ENCODE peak calls at places on chromosome 1, in ten cellular contexts. J is G401; A is MM.1S; L is choroid plexus epithelial cell; Z is ureter; C is T-helper 2 cell; O is GM13977; X is activated CD4-positive, alpha-beta T cell treated with anti-CD3 and anti-CD28 coated beads for 48 hours; T is anterior cingulate cortex; R is activated T-cell treated with anti-CD3 and anti-CD28 coated beads, Interleukin-2, amount 50 U/mL, for 48 hours. H is an unnamed sample.

GRCh38 chr1:110245876-110246620 is 35.9 kb downstream of the KCNC4 start:
- DNase-seq in A (no peak), J (no peak), R (no peak), T (no peak), L (no peak), X (no peak), O (no peak), Z (no peak), C (no peak), H (no peak)

GRCh38 chr1:16153110-16153998 is 2.5 kb downstream of the EPHA2 start:
- DNase-seq in X (no peak), T (no peak), O (no peak), C (no peak), Z (peak; percentile 42), J (no peak), A (no peak), L (no peak), R (no peak), H (no peak)

GRCh38 chr1:231176421-231176820 is 14.6 kb downstream of the TRIM67 start:
- DNase-seq in O (no peak), T (no peak), J (no peak), A (no peak), R (no peak), C (no peak), L (no peak), X (no peak), Z (no peak), H (no peak)

GRCh38 chr1:199282910-199283309 is 644.1 kb downstream of the PTPRC start:
- DNase-seq in L (peak; percentile 49), A (no peak), T (no peak), Z (no peak), R (no peak), J (no peak), X (no peak), O (no peak), C (no peak), H (no peak)

GRCh38 chr1:88529581-88529980 is 154.5 kb upstream of the PKN2 start:
- DNase-seq in T (no peak), L (no peak), J (no peak), A (no peak), R (no peak), O (no peak), Z (no peak), X (no peak), C (no peak), H (no peak)

GRCh38 chr1:1490633-1491230 is 19.2 kb downstream of the ATAD3B start:
- DNase-seq in Z (no peak), X (no peak), A (no peak), J (no peak), O (peak; percentile 12), C (no peak), L (no peak), T (no peak), R (no peak), H (no peak)

GRCh38 chr1:227895828-227896685 is 51.7 kb downstream of the WNT9A start:
- DNase-seq in A (no peak), O (no peak), Z (peak; percentile 64), L (no peak), X (peak; percentile 1), R (peak; percentile 10), J (no peak), C (no peak), T (peak; percentile 60), H (no peak)

GRCh38 chr1:33326690-33327300 is 5.9 kb upstream of the A3GALT2 start:
- DNase-seq in T (no peak), X (no peak), A (no peak), O (no peak), C (no peak), R (no peak), L (no peak), J (no peak), Z (no peak), H (no peak)

GRCh38 chr1:33081554-33082305 is 777 bp downstream of the AZIN2 start:
- DNase-seq in T (no peak), O (no peak), C (no peak), A (no peak), X (no peak), R (no peak), J (peak; percentile 36), L (no peak), Z (no peak), H (no peak)

GRCh38 chr1:58896211-58897183 is 112.7 kb upstream of the JUN start:
- DNase-seq in O (no peak), A (no peak), X (no peak), J (no peak), L (peak; percentile 53), T (peak; percentile 16), C (no peak), R (no peak), Z (peak; percentile 78), H (no peak)

GRCh38 chr1:53326088-53326597 is 1.7 kb downstream of the LRP8 start:
- DNase-seq in Z (peak; percentile 89), J (peak; percentile 82), A (peak; percentile 97), T (peak; percentile 68), O (peak; percentile 97), R (peak; percentile 97), C (peak; percentile 92), X (peak; percentile 96), L (peak; percentile 89), H (peak; percentile 91)

GRCh38 chr1:63448741-63449140 is 74.3 kb downstream of the ITGB3BP start:
- DNase-seq in R (no peak), A (no peak), T (no peak), X (no peak), O (no peak), L (peak; percentile 39), J (no peak), C (no peak), Z (no peak), H (peak; percentile 22)

GRCh38 chr1:113912594-113913311 is 7.6 kb downstream of the DCLRE1B start:
- DNase-seq in J (peak; percentile 96), T (no peak), R (no peak), Z (no peak), X (no peak), L (peak; percentile 71), A (no peak), C (no peak), O (no peak), H (peak; percentile 49)

GRCh38 chr1:27350673-27351540 is 9.1 kb downstream of the SYTL1 start:
- DNase-seq in Z (no peak), C (no peak), X (no peak), A (no peak), R (no peak), J (peak; percentile 62), O (no peak), T (no peak), L (peak; percentile 41), H (no peak)

GRCh38 chr1:198672124-198672523 is 33.3 kb downstream of the PTPRC start:
- DNase-seq in Z (no peak), R (no peak), A (no peak), J (no peak), L (peak; percentile 61), C (no peak), X (no peak), T (no peak), O (no peak), H (peak; percentile 90)

GRCh38 chr1:40036574-40036973 is 4.0 kb upstream of the CAP1 start:
- DNase-seq in Z (peak; percentile 72), X (no peak), A (no peak), R (no peak), J (no peak), C (no peak), T (peak; percentile 26), L (peak; percentile 84), O (no peak), H (peak; percentile 65)

GRCh38 chr1:6121651-6122370 is 58.3 kb downstream of the CHD5 start:
- DNase-seq in Z (no peak), A (no peak), T (no peak), J (no peak), X (no peak), L (no peak), O (no peak), R (no peak), C (no peak), H (no peak)

GRCh38 chr1:224998185-224998584 is 68.7 kb downstream of the DNAH14 start:
- DNase-seq in Z (no peak), A (no peak), L (no peak), R (no peak), C (no peak), J (no peak), X (no peak), T (no peak), O (no peak), H (no peak)

GRCh38 chr1:224132901-224133300 is 19.0 kb downstream of the FBXO28 start:
- DNase-seq in C (no peak), A (no peak), X (no peak), L (no peak), O (no peak), J (no peak), R (no peak), T (no peak), Z (no peak), H (no peak)

GRCh38 chr1:19400875-19401854 is 84.2 kb downstream of the CAPZB start:
- DNase-seq in J (peak; percentile 57), A (no peak), X (no peak), O (no peak), R (no peak), T (no peak), Z (no peak), L (peak; percentile 28), C (no peak), H (no peak)

GRCh38 chr1:50978852-50979781 is 9.1 kb downstream of the CDKN2C start:
- DNase-seq in Z (no peak), L (no peak), O (no peak), J (peak; percentile 44), A (peak; percentile 46), C (no peak), T (no peak), R (no peak), X (no peak), H (no peak)

GRCh38 chr1:234610061-234610581 is at the start of gene IRF2BP2:
- DNase-seq in J (peak; percentile 81), L (peak; percentile 91), A (peak; percentile 89), O (peak; percentile 94), R (peak; percentile 89), Z (peak; percentile 83), X (peak; percentile 85), C (peak; percentile 66), T (peak; percentile 85), H (peak; percentile 74)

GRCh38 chr1:235946570-235946981 is 79.9 kb upstream of the LYST start:
- DNase-seq in L (peak; percentile 96), A (no peak), Z (no peak), R (no peak), C (no peak), X (no peak), T (no peak), J (peak; percentile 72), O (no peak), H (peak; percentile 43)

GRCh38 chr1:34131396-34132160 is 33.5 kb downstream of the CSMD2 start:
- DNase-seq in X (no peak), Z (no peak), R (no peak), J (no peak), A (no peak), T (no peak), L (no peak), O (no peak), C (no peak), H (no peak)

GRCh38 chr1:18951818-18952391 is 4.6 kb downstream of the IFFO2 start:
- DNase-seq in Z (no peak), R (peak; percentile 89), X (peak; percentile 89), O (peak; percentile 85), T (no peak), A (peak; percentile 78), C (peak; percentile 74), J (no peak), L (no peak), H (no peak)

GRCh38 chr1:8450312-8450711 is 132.4 kb downstream of the SLC45A1 start:
- DNase-seq in T (no peak), A (no peak), L (no peak), O (no peak), Z (no peak), R (no peak), J (no peak), C (no peak), X (no peak), H (no peak)

GRCh38 chr1:63350320-63350719 is 17.1 kb upstream of the ALG6 start:
- DNase-seq in C (no peak), X (no peak), L (no peak), O (no peak), Z (no peak), T (no peak), J (no peak), A (no peak), R (no peak), H (no peak)

GRCh38 chr1:230815277-230815676 is 53.0 kb downstream of the C1orf198 start:
- DNase-seq in J (no peak), C (no peak), R (no peak), T (no peak), O (no peak), Z (no peak), X (no peak), A (no peak), L (no peak), H (no peak)

H was measured in HFFc6.